ENCODE peak calls at places on chromosomes 7 and 10, in six cellular contexts. T, C, Q, I, K and P are unnamed samples.

GRCh38 chr7:139725843-139726484 is 51.8 kb downstream of the HIPK2 start:
- ATAC-seq in C (no peak), I (no peak), K (no peak), T (no peak), Q (no peak), P (peak)

GRCh38 chr7:31122649-31123058 is 70.5 kb downstream of the ADCYAP1R1 start:
- ATAC-seq in Q (peak), I (peak), T (peak), C (peak), K (peak), P (peak)

GRCh38 chr7:88442417-88442816 is 135.7 kb upstream of the STEAP4 start:
- ATAC-seq in C (no peak), Q (no peak), T (no peak), K (no peak), I (no peak), P (no peak)

GRCh38 chr10:62020362-62020730 is 118.8 kb downstream of the ARID5B start:
- ATAC-seq in I (no peak), T (no peak), K (no peak), C (no peak), Q (no peak), P (no peak)

GRCh38 chr7:55508301-55509011 is 63.8 kb downstream of the VOPP1 start:
- ATAC-seq in C (no peak), I (no peak), Q (no peak), T (no peak), K (no peak), P (no peak)

GRCh38 chr7:43554423-43554822 is 28.5 kb upstream of the STK17A start:
- ATAC-seq in I (no peak), Q (no peak), C (no peak), T (no peak), K (no peak), P (no peak)

GRCh38 chr7:130481898-130482297 is 10.0 kb upstream of the MEST start:
- ATAC-seq in Q (no peak), K (no peak), T (no peak), I (no peak), C (no peak), P (no peak)

GRCh38 chr7:7817748-7818147 is 99.3 kb upstream of the RPA3 start:
- ATAC-seq in C (no peak), Q (no peak), T (no peak), K (no peak), I (no peak), P (no peak)

GRCh38 chr10:23535381-23535780 is 96.5 kb downstream of the OTUD1 start:
- ATAC-seq in K (no peak), T (no peak), I (no peak), C (no peak), Q (no peak), P (no peak)

GRCh38 chr7:50306491-50307367 is 2.2 kb downstream of the IKZF1 start:
- ATAC-seq in Q (no peak), C (no peak), I (no peak), K (no peak), T (no peak), P (no peak)

GRCh38 chr7:33882040-33882800 is 23.1 kb upstream of the BMPER start:
- ATAC-seq in K (no peak), I (peak), C (no peak), T (peak), Q (peak), P (peak)

GRCh38 chr7:99392659-99393362 is 15.6 kb downstream of the PDAP1 start:
- ATAC-seq in Q (peak), K (no peak), C (no peak), T (peak), I (peak), P (peak)
- TF ChIP-seq POLR2A in Q (peak), K (no peak), C (no peak), T (peak), I (peak), P (no peak)

GRCh38 chr10:103855424-103855823 is at the start of gene SH3PXD2A:
- ATAC-seq in Q (peak), T (no peak), I (peak), K (peak), C (peak), P (peak)

GRCh38 chr10:103854265-103854686 is 1.1 kb downstream of the SH3PXD2A start:
- ATAC-seq in K (no peak), Q (peak), T (no peak), C (peak), I (peak), P (no peak)

GRCh38 chr10:103856497-103857175 is 1.3 kb upstream of the SH3PXD2A start:
- ATAC-seq in K (no peak), Q (no peak), C (no peak), T (no peak), I (no peak), P (no peak)

GRCh38 chr10:103854687-103855423 is 521 bp downstream of the SH3PXD2A start:
- ATAC-seq in I (peak), T (no peak), Q (peak), K (peak), C (peak), P (peak)

DNA sequence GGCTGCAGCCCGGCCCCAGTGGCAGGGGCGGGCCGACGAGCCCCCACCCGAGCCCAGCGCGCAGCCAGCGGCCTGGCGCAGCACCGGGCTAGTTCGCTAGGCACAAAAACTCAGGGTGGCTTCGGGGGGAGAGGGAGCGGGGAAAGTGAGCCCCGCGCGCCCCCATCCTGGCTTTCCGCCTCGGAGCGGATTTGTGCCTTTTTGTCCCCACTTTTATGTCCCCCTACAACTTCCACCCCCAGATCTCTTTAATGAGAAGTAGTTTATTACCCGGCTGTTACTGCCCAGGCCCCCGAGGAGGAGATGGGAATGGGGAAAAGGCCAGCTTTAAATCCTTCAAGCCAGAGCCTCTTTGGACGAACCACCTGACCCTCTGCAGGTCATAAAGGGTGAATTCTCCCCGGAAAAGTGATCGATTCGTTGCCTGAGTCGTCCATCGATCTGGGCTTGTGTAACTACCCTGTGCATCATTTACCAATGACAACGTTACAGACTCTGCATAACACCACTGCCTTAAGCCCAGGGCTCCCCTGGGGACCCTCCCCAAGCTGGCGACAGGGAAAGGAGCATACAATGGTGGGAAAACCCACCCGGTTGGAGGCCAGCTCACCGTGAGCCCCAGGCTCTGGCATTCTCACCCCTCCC is 598 bp upstream of the SH3PXD2A start:
- ATAC-seq in Q (no peak), C (peak), K (no peak), I (peak), T (no peak), P (no peak)
- H3K4me3 ChIP-seq in Q (peak), C (peak), K (peak), I (peak), T (peak), P (peak)

GRCh38 chr7:142939226-142939910 is at the start of gene LLCFC1:
- ATAC-seq in I (peak), K (no peak), T (no peak), Q (no peak), C (peak), P (peak)
- TF ChIP-seq CTCF in I (no peak), K (no peak), T (no peak), Q (no peak), C (peak), P (no peak)

GRCh38 chr10:73871915-73872710 is 2.2 kb downstream of the CAMK2G start:
- ATAC-seq in T (no peak), Q (no peak), K (no peak), C (peak), I (no peak), P (no peak)
- TF ChIP-seq POLR2A in T (no peak), Q (no peak), K (no peak), C (no peak), I (no peak), P (no peak)

GRCh38 chr10:74976565-74976964 is 134.9 kb upstream of the SAMD8 start:
- ATAC-seq in T (no peak), C (peak), K (no peak), I (no peak), Q (no peak), P (no peak)
- H3K4me3 ChIP-seq in T (no peak), C (no peak), K (no peak), I (no peak), Q (no peak), P (no peak)

GRCh38 chr7:158781217-158781975 is 47.9 kb downstream of the ESYT2 start:
- ATAC-seq in T (no peak), Q (no peak), I (no peak), K (no peak), C (no peak), P (no peak)

GRCh38 chr7:158783595-158783994 is 45.7 kb downstream of the ESYT2 start:
- ATAC-seq in I (no peak), T (no peak), C (no peak), Q (no peak), K (peak), P (no peak)

GRCh38 chr7:158781976-158782637 is 47.2 kb downstream of the ESYT2 start:
- ATAC-seq in I (no peak), T (no peak), Q (no peak), C (no peak), K (no peak), P (no peak)

GRCh38 chr7:158784270-158784669 is 45.0 kb downstream of the ESYT2 start:
- ATAC-seq in K (peak), I (no peak), C (no peak), Q (no peak), T (no peak), P (no peak)

GRCh38 chr7:158782638-158783490 is 46.4 kb downstream of the ESYT2 start:
- ATAC-seq in I (no peak), Q (peak), T (peak), C (peak), K (peak), P (peak)
- TF ChIP-seq CTCF in I (no peak), Q (peak), T (peak), C (peak), K (no peak), P (peak)